ENCODE peak calls at places on chromosomes 2 and 18, in ten cellular contexts. B, E, Z, M, L, Q, U, V, K and C are unnamed samples.

GRCh38 chr18:13242797-13243196 is 24.2 kb downstream of the LDLRAD4 start:
- DNase-seq in B (no peak), E (no peak), Z (no peak), M (no peak), L (peak), Q (no peak), U (no peak), V (no peak), K (no peak), C (no peak)

GRCh38 chr2:147648471-147648870 is 196.4 kb upstream of the ACVR2A start:
- DNase-seq in B (no peak), E (no peak), Z (no peak), M (no peak), L (no peak), Q (no peak), U (no peak), V (no peak), K (no peak), C (no peak)

GRCh38 chr2:56132138-56132537 is 51.7 kb upstream of the CCDC85A start:
- DNase-seq in B (peak), E (peak), Z (no peak), M (peak), L (no peak), Q (peak), U (no peak), V (peak), K (no peak), C (peak)

GRCh38 chr2:171798156-171798815 is 95.8 kb downstream of the SLC25A12 start:
- DNase-seq in B (peak), E (peak), Z (no peak), M (peak), L (no peak), Q (peak), U (no peak), V (peak), K (no peak), C (no peak)

GRCh38 chr2:86785456-86785855 is 5.3 kb downstream of the CD8A start:
- DNase-seq in B (no peak), E (no peak), Z (no peak), M (no peak), L (no peak), Q (peak), U (peak), V (no peak), K (no peak), C (no peak)

GRCh38 chr2:147451131-147451530 is 393.7 kb upstream of the ACVR2A start:
- DNase-seq in B (no peak), E (no peak), Z (no peak), M (peak), L (no peak), Q (no peak), U (no peak), V (no peak), K (no peak), C (no peak)

GRCh38 chr18:46398005-46398404 is 259.0 kb downstream of the LOXHD1 start:
- DNase-seq in B (no peak), E (no peak), Z (no peak), M (no peak), L (no peak), Q (no peak), U (peak), V (no peak), K (no peak), C (no peak)

GRCh38 chr2:134764164-134764563 is 45.4 kb upstream of the TMEM163 start:
- DNase-seq in B (no peak), E (no peak), Z (no peak), M (no peak), L (no peak), Q (no peak), U (no peak), V (no peak), K (no peak), C (no peak)

GRCh38 chr2:71458413-71459083 is 5.2 kb downstream of the DYSF start:
- DNase-seq in B (peak), E (peak), Z (peak), M (peak), L (no peak), Q (no peak), U (no peak), V (peak), K (no peak), C (no peak)

GRCh38 chr2:237170017-237170416 is 84.3 kb downstream of the COPS8 start:
- DNase-seq in B (no peak), E (no peak), Z (no peak), M (peak), L (no peak), Q (no peak), U (no peak), V (peak), K (no peak), C (no peak)

GRCh38 chr2:150147889-150148683 is 339.4 kb downstream of the RND3 start:
- DNase-seq in B (no peak), E (no peak), Z (no peak), M (no peak), L (no peak), Q (no peak), U (no peak), V (no peak), K (no peak), C (no peak)

GRCh38 chr2:214310319-214310718 is 100.5 kb upstream of the VWC2L start:
- DNase-seq in B (peak), E (no peak), Z (no peak), M (no peak), L (peak), Q (no peak), U (no peak), V (no peak), K (no peak), C (no peak)

GRCh38 chr18:79583984-79584401 is 95.6 kb upstream of the CTDP1 start:
- DNase-seq in B (no peak), E (no peak), Z (no peak), M (no peak), L (peak), Q (no peak), U (no peak), V (no peak), K (peak), C (no peak)

GRCh38 chr2:68660658-68661057 is 17.3 kb downstream of the PROKR1 start:
- DNase-seq in B (no peak), E (no peak), Z (no peak), M (no peak), L (no peak), Q (no peak), U (no peak), V (no peak), K (no peak), C (no peak)

GRCh38 chr2:64837925-64838641 is 151.1 kb upstream of the SLC1A4 start:
- DNase-seq in B (peak), E (peak), Z (peak), M (no peak), L (no peak), Q (no peak), U (no peak), V (no peak), K (no peak), C (no peak)

GRCh38 chr2:222310747-222311320 is 12.0 kb upstream of the PAX3 start:
- DNase-seq in B (no peak), E (no peak), Z (no peak), M (no peak), L (peak), Q (no peak), U (no peak), V (no peak), K (no peak), C (no peak)

GRCh38 chr2:15721411-15722094 is 129.9 kb downstream of the DDX1 start:
- DNase-seq in B (no peak), E (no peak), Z (no peak), M (no peak), L (peak), Q (no peak), U (no peak), V (no peak), K (no peak), C (no peak)

GRCh38 chr2:199370150-199370780 is 87.5 kb downstream of the SATB2 start:
- DNase-seq in B (no peak), E (peak), Z (no peak), M (no peak), L (no peak), Q (no peak), U (no peak), V (peak), K (no peak), C (no peak)

GRCh38 chr2:222569826-222570225 is 86.1 kb downstream of the FARSB start:
- DNase-seq in B (no peak), E (no peak), Z (no peak), M (peak), L (no peak), Q (no peak), U (no peak), V (peak), K (no peak), C (no peak)

GRCh38 chr2:229634574-229635185 is 79.7 kb downstream of the DNER start:
- DNase-seq in B (no peak), E (no peak), Z (no peak), M (no peak), L (peak), Q (no peak), U (no peak), V (no peak), K (no peak), C (no peak)

GRCh38 chr2:236167297-236168109 is 683 bp downstream of the GBX2 start:
- DNase-seq in B (peak), E (peak), Z (no peak), M (peak), L (peak), Q (peak), U (no peak), V (peak), K (peak), C (no peak)

GRCh38 chr2:44134848-44135247 is 33.8 kb upstream of the PPM1B start:
- DNase-seq in B (no peak), E (no peak), Z (no peak), M (no peak), L (peak), Q (no peak), U (no peak), V (no peak), K (no peak), C (no peak)

GRCh38 chr2:68458962-68459361 is 8.1 kb downstream of the FBXO48 start:
- DNase-seq in B (peak), E (no peak), Z (no peak), M (peak), L (no peak), Q (peak), U (no peak), V (peak), K (no peak), C (no peak)

GRCh38 chr2:85787981-85788340 is 34.2 kb downstream of the ATOH8 start:
- DNase-seq in B (no peak), E (no peak), Z (no peak), M (no peak), L (no peak), Q (no peak), U (no peak), V (no peak), K (no peak), C (no peak)

GRCh38 chr2:64609229-64609994 is 44.3 kb downstream of the SERTAD2 start:
- DNase-seq in B (no peak), E (no peak), Z (peak), M (peak), L (peak), Q (peak), U (peak), V (peak), K (peak), C (peak)

GRCh38 chr2:216516730-216517350 is 18.2 kb downstream of the RPL37A start:
- DNase-seq in B (peak), E (peak), Z (no peak), M (peak), L (no peak), Q (peak), U (no peak), V (peak), K (no peak), C (peak)

DNA sequence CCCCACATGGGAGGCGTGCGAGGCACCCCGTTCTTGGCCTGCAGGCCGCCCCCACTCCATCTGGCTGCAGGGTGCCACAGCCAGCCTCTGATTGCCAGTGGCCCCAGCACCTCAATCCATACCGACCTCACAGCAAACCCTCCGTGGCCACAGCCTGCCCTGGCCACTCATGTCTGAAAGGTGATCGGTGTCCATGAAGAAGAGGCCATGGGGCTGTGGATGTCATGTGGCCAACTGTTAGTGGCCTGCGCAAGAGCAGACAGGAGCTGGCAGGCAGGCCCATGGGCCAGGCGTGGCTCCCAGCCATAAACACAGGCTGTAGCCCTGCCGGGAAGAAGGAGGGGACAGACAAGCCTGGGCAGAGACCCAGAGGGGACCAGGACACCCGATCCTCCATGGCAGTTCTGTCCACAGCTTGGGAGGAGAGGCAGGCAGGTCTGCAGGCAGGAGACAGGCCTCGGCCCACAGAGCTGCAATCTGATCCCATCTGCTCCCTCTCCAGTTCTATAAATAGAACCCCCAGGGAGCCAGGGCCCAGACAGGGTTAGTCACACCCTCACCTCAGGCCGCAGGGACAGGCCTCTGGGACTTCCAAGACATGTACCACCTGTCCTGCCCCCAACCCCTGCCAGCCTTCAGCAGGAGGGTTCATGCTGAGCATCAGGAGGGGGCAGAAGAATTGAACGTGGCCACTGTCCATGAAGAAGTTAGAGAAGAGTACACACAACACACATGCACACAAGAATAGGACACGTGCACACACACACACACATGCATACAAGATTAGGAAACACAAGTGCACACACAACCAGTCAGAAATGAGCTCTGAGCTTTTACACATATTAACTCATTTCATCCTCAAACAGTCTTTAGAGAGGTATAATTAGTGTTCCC is 16.9 kb downstream of the STEAP3 start:
- DNase-seq in B (peak), E (peak), Z (peak), M (peak), L (peak), Q (no peak), U (no peak), V (peak), K (no peak), C (no peak)
- H3K4me3 ChIP-seq in B (no peak), E (no peak), Z (no peak), M (no peak), L (no peak), Q (no peak), U (no peak), V (no peak), K (no peak), C (no peak)

GRCh38 chr2:240603846-240604245 is 17.3 kb downstream of the CAPN10 start:
- DNase-seq in B (no peak), E (no peak), Z (no peak), M (no peak), L (no peak), Q (no peak), U (no peak), V (no peak), K (no peak), C (no peak)

GRCh38 chr2:240603081-240603835 is 16.7 kb downstream of the CAPN10 start:
- DNase-seq in B (no peak), E (no peak), Z (no peak), M (no peak), L (no peak), Q (no peak), U (no peak), V (no peak), K (no peak), C (no peak)

GRCh38 chr2:240604291-240604938 is 17.9 kb downstream of the CAPN10 start:
- DNase-seq in B (no peak), E (peak), Z (peak), M (peak), L (peak), Q (peak), U (no peak), V (peak), K (peak), C (no peak)

GRCh38 chr2:240604939-240605716 is 18.6 kb downstream of the CAPN10 start:
- DNase-seq in B (no peak), E (no peak), Z (no peak), M (no peak), L (no peak), Q (peak), U (no peak), V (no peak), K (no peak), C (no peak)

GRCh38 chr2:240605867-240606743 is 19.2 kb upstream of the GPR35 start:
- DNase-seq in B (no peak), E (no peak), Z (no peak), M (no peak), L (no peak), Q (no peak), U (no peak), V (no peak), K (no peak), C (no peak)
- H3K4me3 ChIP-seq in B (no peak), E (no peak), Z (no peak), M (no peak), L (no peak), Q (peak), U (no peak), V (no peak), K (no peak), C (no peak)

GRCh38 chr2:9374071-9374730 is 49.1 kb downstream of the ITGB1BP1 start:
- DNase-seq in B (no peak), E (no peak), Z (no peak), M (no peak), L (no peak), Q (peak), U (no peak), V (no peak), K (no peak), C (no peak)

GRCh38 chr2:9375857-9376428 is 47.4 kb downstream of the ITGB1BP1 start:
- DNase-seq in B (no peak), E (no peak), Z (no peak), M (no peak), L (no peak), Q (no peak), U (no peak), V (no peak), K (no peak), C (no peak)

GRCh38 chr2:9373505-9373904 is 49.8 kb downstream of the ITGB1BP1 start:
- DNase-seq in B (no peak), E (no peak), Z (no peak), M (no peak), L (no peak), Q (no peak), U (no peak), V (no peak), K (no peak), C (no peak)

GRCh38 chr2:9370746-9371145 is 52.6 kb downstream of the ITGB1BP1 start:
- DNase-seq in B (no peak), E (no peak), Z (no peak), M (no peak), L (no peak), Q (no peak), U (no peak), V (no peak), K (no peak), C (no peak)

DNA sequence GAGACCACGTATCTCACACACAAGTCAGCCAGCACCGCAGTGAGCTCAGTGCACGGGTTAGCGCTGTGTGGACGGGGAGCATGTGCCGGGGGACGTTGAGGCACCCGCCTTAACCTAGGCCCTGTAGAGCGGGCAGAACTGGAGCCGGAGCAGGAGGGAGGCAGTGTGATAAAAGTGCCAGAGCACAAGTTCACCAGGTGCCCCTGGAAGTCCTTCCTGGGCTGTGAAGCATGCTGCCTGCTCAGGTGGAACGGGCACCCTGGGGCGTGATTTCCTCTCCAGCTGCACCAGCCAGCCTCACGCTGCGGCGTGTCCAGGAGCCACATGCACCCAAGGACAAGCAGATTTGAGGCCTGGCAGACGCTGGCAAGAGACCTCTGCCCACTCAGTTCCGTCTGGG is 50.3 kb downstream of the ITGB1BP1 start:
- DNase-seq in B (no peak), E (no peak), Z (no peak), M (no peak), L (no peak), Q (no peak), U (no peak), V (no peak), K (no peak), C (no peak)
- H3K4me3 ChIP-seq in B (no peak), E (no peak), Z (no peak), M (no peak), L (no peak), Q (no peak), U (no peak), V (no peak), K (no peak), C (no peak)

DNA sequence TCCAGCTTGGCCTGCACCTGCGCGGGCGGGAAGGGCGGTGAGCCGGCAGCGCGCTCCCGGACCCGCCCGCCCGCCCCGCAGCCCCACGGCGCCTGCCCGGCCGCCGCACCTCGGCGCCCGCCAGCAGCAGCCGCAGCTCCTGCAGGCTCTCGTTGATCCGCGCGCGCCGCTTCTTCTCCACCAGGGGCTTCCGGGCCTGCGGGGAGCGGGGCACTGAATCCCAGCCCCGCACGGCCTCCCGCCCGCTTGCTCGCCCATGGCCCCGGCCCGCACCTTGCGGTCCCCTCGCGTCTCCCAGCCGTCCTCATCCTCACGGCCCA is 326 bp downstream of the HES6 start:
- DNase-seq in B (no peak), E (no peak), Z (no peak), M (no peak), L (no peak), Q (peak), U (no peak), V (no peak), K (no peak), C (no peak)
- H3K4me3 ChIP-seq in B (peak), E (peak), Z (peak), M (no peak), L (no peak), Q (peak), U (peak), V (peak), K (peak), C (peak)

GRCh38 chr2:11375689-11376027 is 31.2 kb upstream of the ROCK2 start:
- DNase-seq in B (no peak), E (no peak), Z (no peak), M (no peak), L (no peak), Q (no peak), U (no peak), V (no peak), K (no peak), C (no peak)

GRCh38 chr2:11377915-11378649 is 33.6 kb upstream of the ROCK2 start:
- DNase-seq in B (no peak), E (no peak), Z (no peak), M (peak), L (no peak), Q (peak), U (no peak), V (peak), K (no peak), C (no peak)

GRCh38 chr2:11376071-11376470 is 31.6 kb upstream of the ROCK2 start:
- DNase-seq in B (no peak), E (no peak), Z (no peak), M (no peak), L (no peak), Q (no peak), U (no peak), V (no peak), K (no peak), C (no peak)

GRCh38 chr2:11373096-11373495 is 28.7 kb upstream of the ROCK2 start:
- DNase-seq in B (no peak), E (no peak), Z (no peak), M (no peak), L (no peak), Q (no peak), U (no peak), V (no peak), K (no peak), C (no peak)

DNA sequence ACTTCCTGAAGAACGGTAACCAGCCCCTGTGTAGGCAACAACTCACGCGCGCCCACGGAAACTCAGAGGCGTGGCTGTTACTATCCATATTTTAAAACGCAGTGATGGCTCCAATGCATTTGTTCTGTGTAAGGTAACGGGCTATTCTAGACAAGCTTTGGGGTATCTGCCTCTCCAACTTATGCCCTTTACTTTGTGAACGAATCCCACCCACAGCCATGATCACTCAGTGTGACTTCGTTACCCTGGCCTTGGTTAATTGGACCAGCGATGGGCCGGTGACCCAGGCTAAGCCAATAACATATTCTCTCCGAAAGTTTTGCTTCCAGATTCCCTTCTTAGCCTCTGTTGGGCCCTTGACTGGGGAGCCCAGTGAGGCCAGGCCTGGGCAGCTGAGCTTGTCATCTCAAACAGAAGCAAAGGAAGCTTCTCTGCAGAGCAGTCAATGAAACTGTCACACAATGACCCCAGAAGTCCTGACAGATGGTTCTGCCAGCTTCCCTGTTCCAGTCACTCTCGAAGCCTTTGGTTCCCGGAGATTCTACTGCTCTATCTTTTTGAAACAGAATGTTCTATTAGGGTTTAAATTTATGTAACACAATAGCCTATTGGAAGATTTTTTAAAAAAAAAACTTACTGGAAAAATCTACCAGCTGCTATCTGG is 30.7 kb upstream of the ROCK2 start:
- DNase-seq in B (no peak), E (no peak), Z (no peak), M (peak), L (no peak), Q (no peak), U (no peak), V (no peak), K (no peak), C (no peak)
- H3K4me3 ChIP-seq in B (no peak), E (no peak), Z (no peak), M (no peak), L (no peak), Q (no peak), U (no peak), V (no peak), K (no peak), C (no peak)